ENCODE peak calls at places on chromosomes 1 and 21, in six cellular contexts. I is upper lobe of left lung, M is GM12878, P is K562, J is A549, D is HepG2. F is an unnamed sample.

GRCh38 chr1:28129150-28129549 is 40.7 kb upstream of the EYA3 start:
- ATAC-seq in D (no peak), I (peak; percentile 41), M (no peak), J (peak; percentile 82), P (no peak), F (peak; percentile 51)

GRCh38 chr1:219330669-219331068 is 157.0 kb downstream of the LYPLAL1 start:
- ATAC-seq in M (no peak), J (no peak), D (peak; percentile 96), P (no peak), I (no peak), F (no peak)

GRCh38 chr1:115829023-115829674 is 11.8 kb downstream of the NHLH2 start:
- ATAC-seq in J (peak; percentile 35), I (peak; percentile 91), M (no peak), D (peak; percentile 44), P (peak; percentile 41), F (peak; percentile 86)

GRCh38 chr1:73343947-73344346 is 854.0 kb downstream of the LRRIQ3 start:
- ATAC-seq in M (no peak), D (no peak), I (no peak), P (no peak), J (no peak), F (no peak)

GRCh38 chr1:182029002-182029378 is 32.5 kb downstream of the ZNF648 start:
- ATAC-seq in D (no peak), J (no peak), I (no peak), M (no peak), P (no peak), F (no peak)

GRCh38 chr1:12415239-12415543 is 185.4 kb downstream of the VPS13D start:
- ATAC-seq in M (no peak), J (peak; percentile 42), I (no peak), D (no peak), P (no peak), F (no peak)

GRCh38 chr1:117612517-117613248 is 6.8 kb downstream of the TENT5C start:
- ATAC-seq in P (peak; percentile 71), M (peak; percentile 15), J (peak; percentile 78), I (peak; percentile 76), D (no peak), F (no peak)

GRCh38 chr1:8880068-8880676 is 1.7 kb upstream of the ENO1 start:
- ATAC-seq in J (peak; percentile 60), P (peak; percentile 53), M (no peak), I (peak; percentile 65), D (peak; percentile 30), F (peak; percentile 26)

GRCh38 chr21:31370893-31371652 is 27.0 kb upstream of the TIAM1 start:
- ATAC-seq in M (no peak), I (peak; percentile 50), P (no peak), D (no peak), J (no peak), F (peak; percentile 57)

GRCh38 chr1:15929258-15929935 is 46.5 kb downstream of the ZBTB17 start:
- ATAC-seq in P (no peak), I (no peak), M (no peak), J (no peak), D (no peak), F (no peak)

DNA sequence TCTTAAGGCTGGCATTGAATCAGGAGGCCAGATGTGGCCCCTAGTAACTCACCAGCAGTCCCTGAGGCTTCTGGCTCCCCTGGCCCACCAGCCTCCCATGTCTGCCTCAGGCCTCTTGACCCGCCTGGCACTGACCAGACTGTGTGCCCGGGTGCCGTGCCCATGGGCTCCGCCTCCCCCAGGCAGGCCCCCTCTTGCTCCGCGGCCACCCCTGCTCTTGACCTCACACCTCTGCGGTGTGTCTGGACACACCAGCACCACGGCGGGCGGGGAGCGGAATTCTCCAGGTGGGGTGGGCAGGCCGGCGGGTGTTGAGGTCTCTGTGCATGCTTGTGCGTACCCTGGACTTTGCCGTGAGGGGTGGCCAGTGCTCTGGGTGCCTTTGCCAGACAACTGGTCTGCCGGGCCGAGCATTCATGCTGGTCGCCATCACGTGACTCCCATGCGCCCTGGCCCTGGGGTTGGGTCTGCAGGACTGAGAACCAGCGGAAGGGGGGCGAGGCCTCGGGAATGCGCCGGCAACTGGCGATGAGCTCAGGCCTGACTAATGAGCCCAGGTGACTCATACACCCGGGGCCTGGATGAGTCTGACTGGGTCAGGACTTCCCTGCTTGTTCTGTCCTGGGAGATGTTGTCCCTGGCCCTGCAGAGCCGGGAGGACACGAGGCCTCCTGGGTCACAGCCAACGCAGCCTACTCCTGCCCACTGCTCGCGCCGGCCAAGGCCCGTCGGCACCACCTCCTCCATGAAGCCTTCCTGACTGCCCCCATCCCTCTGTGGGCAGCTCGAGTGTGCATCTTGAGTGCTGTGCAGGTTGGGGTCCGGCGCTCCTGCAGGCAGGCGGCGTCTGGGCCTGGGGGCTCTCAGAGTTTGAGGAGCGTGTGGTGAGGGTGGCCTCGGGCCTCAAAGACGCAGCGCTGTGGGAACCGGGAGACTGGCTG is 22.6 kb downstream of the COL18A1 start:
- ATAC-seq in P (peak; percentile 75), M (no peak), I (peak; percentile 84), D (peak; percentile 67), J (peak; percentile 94), F (peak; percentile 83)
- TF ChIP-seq EP300 in P (no peak), M (no peak), I (no peak), D (no peak), J (no peak), F (no peak)

DNA sequence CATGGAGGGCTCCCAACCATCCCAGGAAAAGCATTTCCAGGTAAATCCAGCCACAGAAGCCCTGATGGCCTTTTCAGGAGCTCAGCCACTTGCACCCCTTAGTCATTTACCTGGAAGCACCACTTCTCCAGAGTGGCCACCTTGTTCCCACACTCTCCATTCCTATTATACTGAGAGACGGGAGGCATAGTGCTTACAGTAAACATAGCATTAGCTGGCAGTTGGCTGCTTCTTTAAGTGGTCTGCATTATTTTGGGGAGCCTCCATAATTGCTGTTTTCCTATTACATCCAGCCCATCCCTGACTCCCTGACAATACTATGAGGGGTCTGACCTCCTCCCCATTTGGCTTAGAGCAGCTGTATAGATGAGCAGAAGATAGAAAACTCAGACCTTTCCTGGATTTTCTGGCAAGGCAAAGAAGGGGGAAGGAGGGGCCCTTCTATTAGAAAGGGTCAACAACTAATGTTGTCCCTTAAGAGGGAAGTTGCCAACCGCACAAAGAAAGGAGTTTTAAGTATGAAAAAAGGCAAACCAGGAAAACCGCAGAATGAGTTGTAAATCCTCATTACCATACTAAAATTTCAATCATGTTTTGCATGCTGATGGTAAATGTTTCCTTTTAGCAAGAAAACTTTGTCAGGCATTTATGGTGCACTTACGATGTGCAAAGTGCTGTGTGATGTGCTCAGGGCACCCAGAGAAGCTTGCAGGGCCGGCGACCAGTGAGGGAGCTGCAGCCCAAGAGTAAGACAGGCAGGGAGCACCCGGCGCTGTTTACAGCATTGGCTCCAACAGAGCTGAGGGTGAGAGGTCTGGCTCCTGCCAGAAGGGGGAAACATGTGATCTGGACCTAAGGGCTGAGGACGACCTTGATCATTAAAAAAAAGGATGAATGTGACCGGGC is 167.3 kb downstream of the ZZZ3 start:
- ATAC-seq in I (peak; percentile 42), J (peak; percentile 85), M (peak; percentile 68), D (peak; percentile 99), P (peak; percentile 94), F (peak; percentile 38)
- H3K4me3 ChIP-seq in I (no peak overlapping the region), J (no peak overlapping the region), M (no peak overlapping the region), D (no peak overlapping the region), P (no peak overlapping the region), F (no peak overlapping the region)

DNA sequence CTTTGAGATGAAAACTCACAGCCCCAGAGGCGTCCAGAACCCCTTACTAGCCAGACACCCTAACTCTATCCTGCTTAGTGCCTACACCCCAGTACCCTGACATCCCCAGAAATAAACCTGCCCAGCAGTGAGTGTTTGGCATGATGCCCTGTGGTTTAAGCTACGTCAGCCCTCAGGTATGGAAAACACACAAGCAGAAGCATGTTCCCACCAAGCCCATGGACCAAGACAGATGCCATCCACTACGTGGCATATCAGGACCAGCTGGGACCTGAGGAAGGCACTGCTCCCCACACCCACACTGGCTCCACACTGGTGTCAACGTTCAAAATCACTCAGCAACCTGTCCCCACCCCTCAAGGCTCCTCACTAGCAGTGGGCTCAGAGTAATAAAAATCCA is 116.4 kb downstream of the SYT2 start:
- ATAC-seq in M (no peak), J (no peak), I (no peak), P (no peak), D (no peak), F (no peak)
- TF ChIP-seq EP300 in M (no peak), J (no peak), I (no peak), P (no peak), D (no peak), F (no peak)

GRCh38 chr1:50860702-50861101 is 99.4 kb downstream of the FAF1 start:
- ATAC-seq in I (no peak), P (no peak), D (no peak), J (no peak), M (no peak), F (no peak)
- H3K4me3 ChIP-seq in I (no peak overlapping the region), P (no peak overlapping the region), D (no peak overlapping the region), J (no peak overlapping the region), M (no peak overlapping the region), F (no peak overlapping the region)

GRCh38 chr1:20192364-20192763 is 6.0 kb upstream of the PLA2G2C start:
- ATAC-seq in I (peak; percentile 72), D (no peak), M (no peak), P (no peak), J (no peak), F (peak; percentile 73)
- TF ChIP-seq EP300 in I (no peak), D (no peak), M (no peak), P (no peak), J (no peak), F (no peak)

DNA sequence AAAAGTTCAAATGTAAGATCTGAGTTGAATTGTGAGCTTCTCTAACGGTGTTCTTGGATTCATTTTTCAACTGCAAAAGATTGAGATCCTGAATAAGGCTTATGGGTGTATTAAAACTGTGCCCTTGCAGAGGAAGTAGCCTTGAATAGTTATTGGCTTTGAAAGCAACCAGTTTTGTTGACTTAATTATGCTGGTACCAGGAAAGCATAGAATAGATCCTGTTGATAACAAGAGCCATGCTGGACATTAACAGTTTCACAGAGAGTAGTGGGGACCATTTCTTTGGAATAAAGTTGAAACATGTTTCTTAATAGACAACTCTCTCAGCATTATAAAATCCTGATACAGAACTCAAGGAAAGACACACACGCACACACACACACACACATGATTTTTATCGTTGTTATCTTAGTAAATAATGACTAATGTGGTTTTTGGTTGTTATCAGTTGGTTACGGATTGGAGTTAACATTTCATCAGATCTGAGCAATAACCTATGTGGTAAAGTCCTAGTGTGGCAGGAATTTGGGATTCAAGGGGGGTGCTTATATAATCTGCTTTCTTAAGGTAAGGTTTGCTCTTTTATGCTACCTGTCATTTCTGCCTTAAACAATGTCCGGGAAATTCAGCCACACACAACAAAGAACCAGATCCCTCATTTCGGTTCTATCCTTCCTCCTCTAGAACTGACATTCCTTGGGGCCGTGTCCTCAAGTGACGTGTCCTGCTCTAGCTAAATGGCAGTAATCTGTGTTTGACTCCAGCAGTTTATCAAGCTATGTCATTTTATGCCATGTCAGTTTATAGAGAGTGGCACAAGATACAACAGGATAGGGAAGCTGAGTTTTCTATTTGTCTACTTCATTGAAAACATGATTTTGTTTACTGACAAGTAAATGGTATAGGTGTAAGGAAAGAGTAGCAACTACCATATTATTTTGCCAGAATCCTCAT is 331.0 kb downstream of the CHRM3 start:
- ATAC-seq in J (no peak), I (no peak), P (no peak), D (no peak), M (no peak), F (no peak)
- H3K4me3 ChIP-seq in J (no peak overlapping the region), I (no peak overlapping the region), P (no peak overlapping the region), D (no peak overlapping the region), M (no peak overlapping the region), F (no peak overlapping the region)

GRCh38 chr1:13756557-13757315 is 56.7 kb downstream of the PRDM2 start:
- ATAC-seq in M (no peak), I (no peak), J (no peak), D (no peak), P (no peak), F (no peak)
- TF ChIP-seq EP300 in M (no peak), I (no peak), J (no peak), D (no peak), P (no peak), F (no peak)

F was measured in gastroesophageal sphincter.